ENCODE peak calls at places on chromosomes 7 and 10, in five cellular contexts. C is suprapubic skin, L is dorsolateral prefrontal cortex, P is left ventricle myocardium inferior, Q is neural crest cell. M is an unnamed sample.

GRCh38 chr10:44325157-44325556 is 59.7 kb downstream of the CXCL12 start:
- DNase-seq in P (no peak), Q (no peak), C (no peak), L (no peak), M (peak)

GRCh38 chr7:44847509-44847919 is 373 bp downstream of the H2AZ2 start:
- DNase-seq in P (peak), L (peak), C (peak), Q (peak), M (peak)

GRCh38 chr7:87474533-87475358 is 734 bp downstream of the ABCB4 start:
- DNase-seq in C (no peak), P (no peak), L (no peak), Q (peak), M (no peak)

GRCh38 chr7:89067048-89067447 is 271.5 kb upstream of the TEX47 start:
- DNase-seq in L (no peak), Q (no peak), C (no peak), P (no peak), M (no peak)

GRCh38 chr7:120981888-120982615 is 6.5 kb upstream of the CPED1 start:
- DNase-seq in C (no peak), L (no peak), P (no peak), Q (no peak), M (no peak)

GRCh38 chr7:155948423-155948822 is 136.2 kb upstream of the SHH start:
- DNase-seq in Q (no peak), P (no peak), C (no peak), L (no peak), M (no peak)

GRCh38 chr7:141408440-141408839 is 142.8 kb upstream of the AGK start:
- DNase-seq in Q (no peak), L (no peak), C (no peak), P (no peak), M (no peak)

GRCh38 chr10:17179002-17179401 is 22.5 kb downstream of the TRDMT1 start:
- DNase-seq in Q (no peak), L (no peak), P (no peak), C (no peak), M (no peak)

GRCh38 chr7:31123726-31124125 is 71.6 kb downstream of the ADCYAP1R1 start:
- DNase-seq in L (no peak), Q (no peak), C (no peak), P (no peak), M (no peak)

GRCh38 chr10:50837095-50837494 is 48.3 kb downstream of the A1CF start:
- DNase-seq in Q (no peak), P (no peak), L (no peak), C (no peak), M (no peak)

GRCh38 chr7:140036224-140036651 is 26.5 kb downstream of the PARP12 start:
- DNase-seq in C (no peak), Q (no peak), P (no peak), L (no peak), M (no peak)

GRCh38 chr7:55818686-55819085 is 43.9 kb downstream of the SEPTIN14 start:
- DNase-seq in P (no peak), C (no peak), L (no peak), Q (no peak), M (no peak)

GRCh38 chr10:3747248-3747960 is 37.6 kb downstream of the KLF6 start:
- DNase-seq in P (no peak), L (no peak), Q (no peak), C (no peak), M (no peak)

GRCh38 chr7:51126324-51126723 is 190.3 kb downstream of the COBL start:
- DNase-seq in L (no peak), C (no peak), Q (no peak), P (no peak), M (peak)

GRCh38 chr10:20418286-20418685 is 478.8 kb downstream of the NEBL start:
- DNase-seq in Q (no peak), L (no peak), C (no peak), P (no peak), M (no peak)

GRCh38 chr7:39811161-39811614 is 138.9 kb upstream of the CDK13 start:
- DNase-seq in C (no peak), Q (no peak), P (no peak), L (no peak), M (no peak)

DNA sequence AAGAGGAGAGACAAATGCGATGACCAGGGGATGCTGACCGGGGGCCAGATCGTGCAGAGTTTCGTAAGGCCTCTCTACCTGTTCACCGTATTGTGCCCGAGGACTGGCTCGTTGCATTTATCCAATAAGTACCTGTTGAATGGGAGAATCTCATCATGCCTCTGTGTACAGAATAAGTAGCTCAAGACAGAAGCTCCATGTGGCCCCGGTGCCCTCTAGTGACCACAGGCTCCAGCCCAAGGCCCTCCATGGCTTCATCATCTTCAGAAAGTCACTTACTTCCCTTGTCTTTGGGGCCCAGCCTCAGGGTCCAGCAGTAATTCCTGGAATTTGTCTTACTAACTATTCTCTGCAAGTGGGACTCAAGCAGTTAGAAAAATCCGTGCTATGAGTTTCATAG is 151.0 kb downstream of the CHN2 start:
- DNase-seq in L (peak), Q (no peak), C (no peak), P (peak), M (no peak)
- TF ChIP-seq CTCF in L (peak), Q (peak), C (no peak), P (peak), M (peak)

DNA sequence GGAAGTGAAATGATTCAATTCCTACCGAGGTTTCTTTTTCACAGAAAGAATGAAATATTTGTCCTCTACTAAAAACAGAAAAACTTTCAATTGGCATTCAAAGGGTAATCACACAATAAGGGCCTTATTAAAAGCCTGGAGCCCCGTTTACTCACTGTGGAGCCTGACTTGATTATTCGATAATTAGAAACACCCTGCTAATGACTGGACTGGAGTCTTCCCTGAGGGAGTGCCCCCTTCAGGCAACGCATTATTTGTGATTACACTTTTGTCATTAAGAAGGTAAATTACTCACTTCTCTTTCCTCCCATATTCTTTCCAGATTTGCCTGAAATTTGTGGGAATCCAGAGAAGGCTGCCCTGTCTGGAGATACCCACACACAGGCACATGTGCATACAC is 444.2 kb upstream of the NPVF start:
- DNase-seq in C (no peak), P (no peak), L (no peak), Q (no peak), M (no peak)
- TF ChIP-seq CTCF in C (no peak), P (no peak), L (no peak), Q (peak), M (no peak)

DNA sequence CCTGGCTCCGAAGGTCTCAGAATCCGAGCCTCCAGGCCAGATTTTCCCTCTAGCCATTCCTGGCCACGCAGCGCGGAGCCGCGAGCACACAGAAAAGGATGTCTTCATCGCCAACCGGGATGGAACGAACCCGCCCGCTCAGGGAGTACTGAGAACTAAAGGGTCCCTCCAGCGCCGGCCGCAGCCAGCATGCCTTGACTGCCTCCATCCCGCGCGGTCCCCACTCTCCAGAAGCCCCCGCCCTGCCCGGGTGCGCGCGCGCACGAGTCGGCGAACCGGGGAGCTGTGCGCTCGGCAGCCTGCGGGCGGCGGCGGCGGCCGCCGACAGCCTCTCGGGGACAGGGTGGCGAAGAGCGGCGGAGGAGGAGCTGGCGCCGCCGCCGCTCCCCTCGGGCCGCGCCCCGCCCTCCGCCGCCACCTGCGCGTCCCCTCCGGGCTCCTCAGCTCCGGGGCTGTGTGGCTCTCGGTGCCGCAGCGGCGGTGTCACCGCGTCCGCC is 640 bp upstream of the GALNT17 start:
- DNase-seq in P (peak), L (peak), C (no peak), Q (peak), M (peak)
- TF ChIP-seq CTCF in P (peak), L (no peak), C (no peak), Q (peak), M (peak)

GRCh38 chr10:37263304-37263703 is 137.9 kb downstream of the ANKRD30A start:
- DNase-seq in Q (no peak), P (no peak), L (no peak), C (no peak), M (no peak)
- TF ChIP-seq CTCF in Q (no peak), P (no peak), L (no peak), C (no peak), M (no peak)

GRCh38 chr7:73435471-73436009 is 2.0 kb downstream of the FZD9 start:
- DNase-seq in Q (no peak), P (no peak), C (no peak), L (no peak), M (no peak)

GRCh38 chr7:73437091-73437490 is 3.5 kb downstream of the FZD9 start:
- DNase-seq in L (no peak), C (no peak), Q (no peak), P (no peak), M (no peak)

GRCh38 chr7:73437699-73438416 is 4.3 kb downstream of the FZD9 start:
- DNase-seq in Q (no peak), P (no peak), L (no peak), C (no peak), M (no peak)

GRCh38 chr7:73434701-73435069 is 1.1 kb downstream of the FZD9 start:
- DNase-seq in L (no peak), P (no peak), C (no peak), Q (no peak), M (no peak)

GRCh38 chr7:73436031-73436929 is 2.7 kb downstream of the FZD9 start:
- DNase-seq in C (no peak), L (no peak), Q (no peak), P (no peak), M (no peak)
- TF ChIP-seq CTCF in C (no peak), L (no peak), Q (no peak), P (no peak), M (no peak)

GRCh38 chr10:23338155-23338828 is 6.3 kb downstream of the C10orf67 start:
- DNase-seq in P (no peak), C (no peak), Q (no peak), L (no peak), M (no peak)
- TF ChIP-seq CTCF in P (no peak), C (no peak), Q (peak), L (no peak), M (peak)